ENCODE peak calls at places on chromosomes 5 and 9, in seven cellular contexts. G is lower lobe of right lung, M is lower leg skin, J is fibroblast of lung, V is astrocyte of the spinal cord, S is bronchial epithelial cell, N is mammary epithelial cell. E is an unnamed sample.
A peak's percentile ranks its signal among the peaks of the same experiment; 100 is the strongest.

GRCh38 chr9:123465304-123465703 is 109.3 kb downstream of the CRB2 start:
- DNase-seq in J (no peak), V (no peak), N (no peak), S (no peak), G (no peak), M (no peak), E (no peak)

GRCh38 chr9:91663858-91664257 is 240.2 kb upstream of the NFIL3 start:
- DNase-seq in N (no peak), G (no peak), V (no peak), J (no peak), M (no peak), S (peak; percentile 20), E (no peak)

GRCh38 chr9:113641100-113641885 is 177.8 kb downstream of the RGS3 start:
- DNase-seq in M (no peak), S (no peak), G (no peak), N (no peak), V (no peak), J (no peak), E (no peak)

GRCh38 chr5:92979716-92980115 is 601.3 kb downstream of the NR2F1-AS1 start:
- DNase-seq in J (no peak), M (no peak), V (no peak), G (no peak), S (no peak), N (no peak), E (no peak)

GRCh38 chr5:170353011-170353890 is 35.9 kb downstream of the KCNMB1 start:
- DNase-seq in S (no peak), J (no peak), M (no peak), G (no peak), V (no peak), N (no peak), E (no peak)

GRCh38 chr9:125759812-125760134 is 12.6 kb downstream of the PBX3 start:
- DNase-seq in S (no peak), M (no peak), N (no peak), J (peak; percentile 45), G (no peak), V (peak; percentile 27), E (no peak)

GRCh38 chr5:98770158-98770910 is 3.1 kb upstream of the RGMB start:
- DNase-seq in V (peak; percentile 80), N (peak; percentile 28), G (peak; percentile 59), J (peak; percentile 63), S (peak; percentile 36), M (peak; percentile 49), E (peak; percentile 76)

GRCh38 chr5:90874066-90874465 is 315.5 kb downstream of the ADGRV1 start:
- DNase-seq in M (no peak), S (no peak), G (no peak), V (no peak), J (no peak), N (no peak), E (no peak)

GRCh38 chr5:55865831-55866230 is 14.7 kb downstream of the IL31RA start:
- DNase-seq in M (no peak), S (no peak), N (peak; percentile 14), V (peak; percentile 23), J (peak; percentile 37), G (no peak), E (peak; percentile 41)

GRCh38 chr9:133877967-133878366 is 114.2 kb downstream of the VAV2 start:
- DNase-seq in S (no peak), N (no peak), J (no peak), G (no peak), M (no peak), V (no peak), E (no peak)

GRCh38 chr5:150851039-150851438 is 4.7 kb downstream of the IRGM start:
- DNase-seq in S (peak; percentile 43), N (no peak), V (no peak), G (no peak), M (no peak), J (no peak), E (no peak)

GRCh38 chr5:150848271-150848670 is 1.9 kb downstream of the IRGM start:
- DNase-seq in N (peak; percentile 58), V (no peak), J (peak; percentile 57), G (no peak), S (peak; percentile 37), M (no peak), E (no peak)

GRCh38 chr5:150853560-150853959 is 7.2 kb downstream of the IRGM start:
- DNase-seq in G (no peak), N (no peak), J (no peak), M (no peak), V (no peak), S (no peak), E (no peak)
- TF ChIP-seq CTCF in G (no peak), N (no peak), J (no peak), M (no peak), V (no peak), S (no peak), E (no peak)

GRCh38 chr5:142826741-142827492 is 56.7 kb downstream of the ARHGAP26 start:
- DNase-seq in J (peak; percentile 83), N (peak; percentile 82), G (peak; percentile 59), M (no peak), V (peak; percentile 82), S (peak; percentile 75), E (peak; percentile 28)

GRCh38 chr5:142824391-142824790 is 54.2 kb downstream of the ARHGAP26 start:
- DNase-seq in S (no peak), V (no peak), G (no peak), J (no peak), M (no peak), N (no peak), E (no peak)

GRCh38 chr5:142823176-142823575 is 53.0 kb downstream of the ARHGAP26 start:
- DNase-seq in G (no peak), V (peak; percentile 39), N (no peak), J (no peak), S (no peak), M (no peak), E (no peak)

GRCh38 chr5:142826093-142826492 is 55.9 kb downstream of the ARHGAP26 start:
- DNase-seq in G (no peak), N (no peak), S (peak; percentile 46), J (no peak), M (no peak), V (no peak), E (no peak)

DNA sequence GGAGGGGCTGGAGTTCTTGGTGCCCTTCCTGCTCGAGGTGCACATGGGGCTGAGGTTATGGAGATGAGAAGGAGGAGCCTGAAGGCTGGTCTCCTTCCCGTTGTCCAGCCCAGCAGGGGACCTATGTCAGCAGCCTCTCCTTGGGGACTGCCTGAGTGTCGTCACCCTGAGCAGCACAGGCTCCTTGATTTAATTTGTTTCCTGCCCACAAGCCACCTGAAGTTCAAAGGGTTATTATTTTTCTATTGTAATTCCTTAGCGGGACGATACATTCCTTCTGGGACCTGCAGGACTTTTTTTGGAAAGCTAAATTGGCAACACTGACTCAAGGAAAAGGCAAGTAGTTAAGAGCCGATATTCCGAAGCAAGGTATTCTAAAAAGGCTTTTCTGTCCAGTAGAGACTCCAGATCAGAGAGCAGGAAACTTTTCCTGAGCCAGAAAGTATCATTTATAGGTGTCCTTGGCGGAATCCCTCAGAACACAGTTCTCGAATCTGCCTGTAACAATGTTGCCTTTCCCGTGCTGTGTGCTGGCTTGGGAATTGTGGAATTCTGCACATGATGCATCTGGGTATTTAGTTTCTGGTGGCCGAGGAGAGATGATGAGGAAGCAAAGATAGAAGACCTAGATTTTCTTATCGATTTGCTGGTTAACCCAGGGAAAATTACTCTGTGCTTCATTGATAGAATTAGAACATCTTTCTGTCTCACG is 55.4 kb downstream of the ARHGAP26 start:
- DNase-seq in S (no peak), M (no peak), G (no peak), J (no peak), V (no peak), N (no peak), E (no peak)
- H3K4me3 ChIP-seq in S (no peak overlapping the region), M (no peak overlapping the region), G (no peak overlapping the region), J (no peak overlapping the region), V (no peak overlapping the region), N (no peak overlapping the region), E (no peak overlapping the region)

GRCh38 chr5:172728481-172729241 is 42.3 kb downstream of the DUSP1 start:
- DNase-seq in N (no peak), J (no peak), G (no peak), S (no peak), V (no peak), M (no peak), E (no peak)

GRCh38 chr5:172727551-172727950 is 43.4 kb downstream of the DUSP1 start:
- DNase-seq in J (no peak), V (no peak), S (no peak), N (no peak), G (no peak), M (no peak), E (no peak)

GRCh38 chr5:172725785-172726184 is 45.2 kb downstream of the DUSP1 start:
- DNase-seq in M (no peak), J (no peak), G (no peak), V (no peak), N (no peak), S (no peak), E (no peak)

GRCh38 chr5:172725273-172725672 is 45.7 kb downstream of the DUSP1 start:
- DNase-seq in V (no peak), G (no peak), J (no peak), S (no peak), M (no peak), N (no peak), E (no peak)

DNA sequence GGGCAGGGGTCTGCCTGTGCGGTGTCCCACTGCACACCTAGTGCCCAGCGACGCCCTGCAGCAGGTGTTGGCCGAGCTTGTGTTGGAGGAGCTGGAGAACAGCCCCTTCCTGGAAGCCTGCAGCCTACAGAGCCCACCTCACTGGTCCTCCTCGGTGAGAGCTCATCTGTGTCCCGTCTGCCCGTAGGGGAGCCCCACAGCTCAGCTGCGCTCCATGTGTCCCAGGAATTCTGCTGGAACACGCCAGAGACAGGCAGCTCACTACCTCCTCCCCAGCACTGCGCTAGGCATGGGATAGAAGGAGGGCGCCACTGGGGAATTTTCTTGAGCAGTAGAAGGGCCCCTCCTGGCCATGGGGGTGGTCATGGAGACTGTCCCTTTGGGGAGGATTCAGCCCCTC is 44.0 kb downstream of the DUSP1 start:
- DNase-seq in N (no peak), M (no peak), V (no peak), S (no peak), G (no peak), J (no peak), E (no peak)
- TF ChIP-seq CTCF in N (no peak), M (no peak), V (no peak), S (no peak), G (no peak), J (no peak), E (no peak)

GRCh38 chr9:68704804-68705635 is at the start of gene PIP5K1B:
- DNase-seq in V (peak; percentile 41), M (peak; percentile 16), G (peak; percentile 90), N (peak; percentile 60), J (peak; percentile 61), S (peak; percentile 64), E (peak; percentile 31)

GRCh38 chr9:68702493-68702892 is 2.5 kb upstream of the PIP5K1B start:
- DNase-seq in V (no peak), G (no peak), N (no peak), M (no peak), J (no peak), S (peak; percentile 5), E (no peak)

GRCh38 chr9:68703672-68704071 is 1.4 kb upstream of the PIP5K1B start:
- DNase-seq in J (no peak), G (no peak), S (no peak), V (no peak), N (no peak), M (no peak), E (no peak)

GRCh38 chr9:68705636-68706578 is 867 bp downstream of the PIP5K1B start:
- DNase-seq in J (peak; percentile 6), M (no peak), S (no peak), N (peak; percentile 1), V (no peak), G (no peak), E (no peak)

DNA sequence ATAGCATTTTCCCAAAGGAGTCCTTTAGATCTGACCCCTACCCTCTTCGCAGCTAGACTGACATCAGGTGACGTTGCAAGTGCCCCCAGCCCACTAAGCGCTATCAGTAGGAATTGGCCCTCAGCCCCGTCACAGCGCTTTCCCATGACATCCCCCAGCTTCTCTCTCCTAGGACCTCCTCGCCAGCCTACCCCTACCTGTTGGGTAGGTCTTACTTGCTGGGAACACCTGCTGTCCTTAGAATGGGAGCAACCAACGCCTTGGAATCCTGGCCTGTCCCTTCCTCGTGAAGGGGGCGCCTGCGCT is 589 bp upstream of the PIP5K1B start:
- DNase-seq in G (no peak), N (no peak), V (no peak), M (no peak), J (no peak), S (no peak), E (no peak)
- H3K4me3 ChIP-seq in G (peak overlapping the region; percentile 73), N (no peak overlapping the region), V (no peak overlapping the region), M (no peak overlapping the region), J (no peak overlapping the region), S (no peak overlapping the region), E (no peak overlapping the region)